ENCODE peak calls at places on chromosome 3, in four cellular contexts. One of them, this sample, is unnamed.

GRCh38 chr3:82498186-82498585 is 736.7 kb upstream of the GBE1 start:
- DNase-seq in ovary: no peak
- DNase-seq in body of pancreas: no peak
- DNase-seq in transverse colon: no peak
- DNase-seq in this sample: no peak

GRCh38 chr3:183033746-183034145 is 53.4 kb upstream of the DCUN1D1 start:
- DNase-seq in ovary: no peak
- DNase-seq in body of pancreas: no peak
- DNase-seq in transverse colon: no peak
- DNase-seq in this sample: no peak

GRCh38 chr3:150589759-150590158 is 13.4 kb upstream of the SELENOT start:
- DNase-seq in ovary: no peak
- DNase-seq in body of pancreas: no peak
- DNase-seq in transverse colon: no peak
- DNase-seq in this sample: no peak

GRCh38 chr3:11592460-11593298 is 51.0 kb downstream of the VGLL4 start:
- DNase-seq in ovary: peak; percentile 25
- DNase-seq in body of pancreas: no peak
- DNase-seq in transverse colon: no peak
- DNase-seq in this sample: no peak

GRCh38 chr3:57382933-57383332 is 90.4 kb upstream of the ASB14 start:
- DNase-seq in ovary: no peak
- DNase-seq in body of pancreas: no peak
- DNase-seq in transverse colon: no peak
- DNase-seq in this sample: no peak

GRCh38 chr3:39101022-39101689 is 6.3 kb downstream of the GORASP1 start:
- DNase-seq in ovary: no peak
- DNase-seq in body of pancreas: peak; percentile 45
- DNase-seq in transverse colon: peak; percentile 39
- DNase-seq in this sample: no peak

GRCh38 chr3:96719921-96720320 is 94.5 kb upstream of the EPHA6 start:
- DNase-seq in ovary: no peak
- DNase-seq in body of pancreas: no peak
- DNase-seq in transverse colon: no peak
- DNase-seq in this sample: no peak

GRCh38 chr3:176087066-176087697 is 1110.1 kb downstream of the TBL1XR1 start:
- DNase-seq in ovary: no peak
- DNase-seq in body of pancreas: no peak
- DNase-seq in transverse colon: no peak
- DNase-seq in this sample: no peak

GRCh38 chr3:38086496-38086895 is 47.5 kb downstream of the DLEC1 start:
- DNase-seq in ovary: no peak
- DNase-seq in body of pancreas: no peak
- DNase-seq in transverse colon: no peak
- DNase-seq in this sample: no peak

GRCh38 chr3:123818921-123819429 is 65.2 kb downstream of the MYLK start:
- DNase-seq in ovary: no peak
- DNase-seq in body of pancreas: no peak
- DNase-seq in transverse colon: no peak
- DNase-seq in this sample: no peak

GRCh38 chr3:188624828-188625227 is 470.9 kb downstream of the LPP start:
- DNase-seq in ovary: no peak
- DNase-seq in body of pancreas: no peak
- DNase-seq in transverse colon: no peak
- DNase-seq in this sample: no peak

GRCh38 chr3:149221783-149222517 is at the start of gene CP:
- DNase-seq in ovary: no peak
- DNase-seq in body of pancreas: no peak
- DNase-seq in transverse colon: no peak
- DNase-seq in this sample: no peak

GRCh38 chr3:159751754-159752153 is 236.9 kb upstream of the IL12A start:
- DNase-seq in ovary: no peak
- DNase-seq in body of pancreas: no peak
- DNase-seq in transverse colon: no peak
- DNase-seq in this sample: no peak

GRCh38 chr3:122003112-122003511 is 18.9 kb downstream of the ILDR1 start:
- DNase-seq in ovary: no peak
- DNase-seq in body of pancreas: no peak
- DNase-seq in transverse colon: no peak
- DNase-seq in this sample: no peak

GRCh38 chr3:143825513-143825912 is 22.8 kb downstream of the SLC9A9 start:
- DNase-seq in ovary: no peak
- DNase-seq in body of pancreas: no peak
- DNase-seq in transverse colon: no peak
- DNase-seq in this sample: no peak

GRCh38 chr3:108125550-108126071 is 34.8 kb upstream of the CD47 start:
- DNase-seq in ovary: no peak
- DNase-seq in body of pancreas: no peak
- DNase-seq in transverse colon: peak; percentile 53
- DNase-seq in this sample: no peak

GRCh38 chr3:71203727-71204488 is 379.6 kb downstream of the FOXP1 start:
- DNase-seq in ovary: no peak
- DNase-seq in body of pancreas: no peak
- DNase-seq in transverse colon: no peak
- DNase-seq in this sample: no peak

GRCh38 chr3:183391460-183391859 is 37.0 kb downstream of the MCF2L2 start:
- DNase-seq in ovary: no peak
- DNase-seq in body of pancreas: no peak
- DNase-seq in transverse colon: no peak
- DNase-seq in this sample: no peak

GRCh38 chr3:175337631-175338030 is 478.5 kb downstream of the NAALADL2 start:
- DNase-seq in ovary: no peak
- DNase-seq in body of pancreas: no peak
- DNase-seq in transverse colon: no peak
- DNase-seq in this sample: no peak

GRCh38 chr3:190432216-190432615 is 17.5 kb downstream of the TMEM207 start:
- DNase-seq in ovary: no peak
- DNase-seq in body of pancreas: no peak
- DNase-seq in transverse colon: no peak
- DNase-seq in this sample: no peak

GRCh38 chr3:72892081-72892763 is 4.4 kb downstream of the GXYLT2 start:
- DNase-seq in ovary: no peak
- DNase-seq in body of pancreas: no peak
- DNase-seq in transverse colon: peak; percentile 27
- DNase-seq in this sample: peak; percentile 80

GRCh38 chr3:125512135-125512920 is 7.7 kb downstream of the SNX4 start:
- DNase-seq in ovary: no peak
- DNase-seq in body of pancreas: no peak
- DNase-seq in transverse colon: no peak
- DNase-seq in this sample: no peak

GRCh38 chr3:47594792-47595191 is 16.1 kb upstream of the CSPG5 start:
- DNase-seq in ovary: no peak
- DNase-seq in body of pancreas: no peak
- DNase-seq in transverse colon: no peak
- DNase-seq in this sample: no peak
- H3K36me3 ChIP-seq in ovary: no peaks in the 10 kb centered on the region
- H3K36me3 ChIP-seq in body of pancreas: peaks cover 6% of the 10 kb centered on the region
- H3K36me3 ChIP-seq in transverse colon: no peaks in the 10 kb centered on the region
- H3K36me3 ChIP-seq in this sample: peaks cover 8% of the 10 kb centered on the region

GRCh38 chr3:47412842-47413520 is 32.2 kb downstream of the PTPN23 start:
- DNase-seq in ovary: no peak
- DNase-seq in body of pancreas: no peak
- DNase-seq in transverse colon: no peak
- DNase-seq in this sample: no peak

GRCh38 chr3:47410801-47411646 is 30.2 kb downstream of the PTPN23 start:
- DNase-seq in ovary: no peak
- DNase-seq in body of pancreas: no peak
- DNase-seq in transverse colon: no peak
- DNase-seq in this sample: peak; percentile 65

GRCh38 chr3:47411696-47412452 is 31.1 kb downstream of the PTPN23 start:
- DNase-seq in ovary: no peak
- DNase-seq in body of pancreas: no peak
- DNase-seq in transverse colon: no peak
- DNase-seq in this sample: peak; percentile 65

GRCh38 chr3:47413751-47414150 is 32.9 kb downstream of the PTPN23 start:
- DNase-seq in ovary: no peak
- DNase-seq in body of pancreas: no peak
- DNase-seq in transverse colon: no peak
- DNase-seq in this sample: no peak

GRCh38 chr3:47412453-47412756 is 31.6 kb downstream of the PTPN23 start:
- DNase-seq in ovary: no peak
- DNase-seq in body of pancreas: no peak
- DNase-seq in transverse colon: no peak
- DNase-seq in this sample: no peak
- H3K36me3 ChIP-seq in ovary: no peaks in the 10 kb centered on the region
- H3K36me3 ChIP-seq in body of pancreas: peaks cover 41% of the 10 kb centered on the region
- H3K36me3 ChIP-seq in transverse colon: peaks cover 3% of the 10 kb centered on the region
- H3K36me3 ChIP-seq in this sample: peaks cover 96% of the 10 kb centered on the region

GRCh38 chr3:12905316-12906071 is 64.1 kb upstream of the RPL32 start:
- DNase-seq in ovary: no peak
- DNase-seq in body of pancreas: no peak
- DNase-seq in transverse colon: no peak
- DNase-seq in this sample: no peak
- H3K36me3 ChIP-seq in ovary: no peaks in the 10 kb centered on the region
- H3K36me3 ChIP-seq in body of pancreas: peaks cover 29% of the 10 kb centered on the region
- H3K36me3 ChIP-seq in transverse colon: no peaks in the 10 kb centered on the region
- H3K36me3 ChIP-seq in this sample: peaks cover 31% of the 10 kb centered on the region

GRCh38 chr3:105674437-105675065 is 194.3 kb downstream of the CBLB start:
- DNase-seq in ovary: no peak
- DNase-seq in body of pancreas: no peak
- DNase-seq in transverse colon: no peak
- DNase-seq in this sample: no peak
- H3K36me3 ChIP-seq in ovary: no peaks in the 10 kb centered on the region
- H3K36me3 ChIP-seq in body of pancreas: no peaks in the 10 kb centered on the region
- H3K36me3 ChIP-seq in transverse colon: no peaks in the 10 kb centered on the region
- H3K36me3 ChIP-seq in this sample: peaks cover 4% of the 10 kb centered on the region